ENCODE peak calls at places on chromosomes 16 and 17, in nine cellular contexts. W is DMS53; I is brain microvascular endothelial cell; B is nephron progenitor cell; H is uterus; M is body of pancreas; X is NCI-H1417 treated with DMSO at 0.1 percent for 48 hours; O is heart right ventricle; F is CD4-positive, alpha-beta T cell. E is an unnamed sample.

GRCh38 chr16:75794426-75794825 is 68.1 kb upstream of the CPHXL start:
- DNase-seq in W (no peak), I (no peak), B (no peak), H (no peak), M (no peak), X (no peak), O (no peak), F (no peak), E (no peak)

GRCh38 chr17:57356153-57356721 is 99.9 kb downstream of the MSI2 start:
- DNase-seq in W (no peak), I (no peak), B (no peak), H (no peak), M (no peak), X (no peak), O (no peak), F (no peak), E (no peak)

GRCh38 chr16:3857189-3858013 is 23.1 kb downstream of the CREBBP start:
- DNase-seq in W (no peak), I (no peak), B (no peak), H (peak), M (no peak), X (no peak), O (no peak), F (no peak), E (no peak)

GRCh38 chr17:50686494-50687199 is 21.1 kb downstream of the ANKRD40 start:
- DNase-seq in W (peak), I (peak), B (no peak), H (peak), M (peak), X (no peak), O (no peak), F (no peak), E (no peak)

GRCh38 chr17:60743812-60744211 is 66.2 kb downstream of the BCAS3 start:
- DNase-seq in W (peak), I (no peak), B (no peak), H (no peak), M (no peak), X (no peak), O (no peak), F (no peak), E (no peak)

GRCh38 chr16:55297910-55298175 is 26.2 kb upstream of the IRX6 start:
- DNase-seq in W (no peak), I (peak), B (no peak), H (no peak), M (no peak), X (no peak), O (no peak), F (no peak), E (no peak)

GRCh38 chr17:15398291-15398690 is 56.9 kb upstream of the TEKT3 start:
- DNase-seq in W (no peak), I (no peak), B (no peak), H (no peak), M (no peak), X (no peak), O (no peak), F (no peak), E (peak)

GRCh38 chr16:50573947-50574751 is 26.0 kb downstream of the NKD1 start:
- DNase-seq in W (no peak), I (no peak), B (no peak), H (peak), M (no peak), X (no peak), O (peak), F (no peak), E (no peak)

GRCh38 chr17:59827721-59828477 is 64.8 kb downstream of the TUBD1 start:
- DNase-seq in W (no peak), I (no peak), B (no peak), H (no peak), M (no peak), X (no peak), O (no peak), F (no peak), E (no peak)

GRCh38 chr16:65012357-65012756 is 109.5 kb downstream of the CDH11 start:
- DNase-seq in W (no peak), I (peak), B (no peak), H (no peak), M (no peak), X (no peak), O (no peak), F (no peak), E (no peak)

GRCh38 chr16:17374668-17375255 is 96.0 kb downstream of the XYLT1 start:
- DNase-seq in W (no peak), I (no peak), B (no peak), H (no peak), M (no peak), X (no peak), O (no peak), F (no peak), E (no peak)

GRCh38 chr16:84511180-84511800 is 6.8 kb upstream of the MEAK7 start:
- DNase-seq in W (peak), I (peak), B (peak), H (peak), M (peak), X (peak), O (peak), F (peak), E (peak)

E was measured in DMS153.